ENCODE peak calls at places on chromosome 2, in four cellular contexts. One of them, this sample, is unnamed.

GRCh38 chr2:176729706-176730569 is 460.7 kb downstream of the MTX2 start:
- DNase-seq in uterus: peak
- DNase-seq in HCT116: no peak
- DNase-seq in body of pancreas: peak
- DNase-seq in this sample: no peak

GRCh38 chr2:160977376-160977775 is 182.9 kb upstream of the TANK start:
- DNase-seq in uterus: no peak
- DNase-seq in HCT116: no peak
- DNase-seq in body of pancreas: no peak
- DNase-seq in this sample: no peak

GRCh38 chr2:157572725-157573124 is 55.9 kb downstream of the ACVR1C start:
- DNase-seq in uterus: no peak
- DNase-seq in HCT116: peak
- DNase-seq in body of pancreas: no peak
- DNase-seq in this sample: no peak

GRCh38 chr2:10305715-10306114 is 3.0 kb downstream of the HPCAL1 start:
- DNase-seq in uterus: no peak
- DNase-seq in HCT116: no peak
- DNase-seq in body of pancreas: peak
- DNase-seq in this sample: no peak

GRCh38 chr2:195364015-195364965 is 292.7 kb upstream of the SLC39A10 start:
- DNase-seq in uterus: no peak
- DNase-seq in HCT116: no peak
- DNase-seq in body of pancreas: no peak
- DNase-seq in this sample: no peak

GRCh38 chr2:56195563-56195962 is 11.8 kb downstream of the CCDC85A start:
- DNase-seq in uterus: no peak
- DNase-seq in HCT116: no peak
- DNase-seq in body of pancreas: no peak
- DNase-seq in this sample: no peak

GRCh38 chr2:226674123-226674522 is 125.5 kb downstream of the IRS1 start:
- DNase-seq in uterus: no peak
- DNase-seq in HCT116: no peak
- DNase-seq in body of pancreas: no peak
- DNase-seq in this sample: no peak

GRCh38 chr2:176931588-176932563 is 280.7 kb upstream of the HNRNPA3 start:
- DNase-seq in uterus: no peak
- DNase-seq in HCT116: peak
- DNase-seq in body of pancreas: no peak
- DNase-seq in this sample: no peak

GRCh38 chr2:64453710-64454315 is at the start of gene LGALSL:
- DNase-seq in uterus: no peak
- DNase-seq in HCT116: peak
- DNase-seq in body of pancreas: peak
- DNase-seq in this sample: peak

GRCh38 chr2:164903214-164903613 is 52.1 kb downstream of the SLC38A11 start:
- DNase-seq in uterus: no peak
- DNase-seq in HCT116: no peak
- DNase-seq in body of pancreas: no peak
- DNase-seq in this sample: no peak

GRCh38 chr2:36732701-36733036 is 36.2 kb downstream of the VIT start:
- DNase-seq in uterus: no peak
- DNase-seq in HCT116: no peak
- DNase-seq in body of pancreas: no peak
- DNase-seq in this sample: no peak

GRCh38 chr2:30503007-30503691 is 56.1 kb downstream of the LCLAT1 start:
- DNase-seq in uterus: no peak
- DNase-seq in HCT116: no peak
- DNase-seq in body of pancreas: no peak
- DNase-seq in this sample: no peak

GRCh38 chr2:58594175-58594574 is 353.1 kb upstream of the FANCL start:
- DNase-seq in uterus: no peak
- DNase-seq in HCT116: peak
- DNase-seq in body of pancreas: no peak
- DNase-seq in this sample: no peak

GRCh38 chr2:224260605-224261004 is 141.3 kb downstream of the FAM124B start:
- DNase-seq in uterus: peak
- DNase-seq in HCT116: no peak
- DNase-seq in body of pancreas: no peak
- DNase-seq in this sample: no peak

GRCh38 chr2:240998706-240999000 is 235 bp downstream of the SNED1 start:
- DNase-seq in uterus: no peak
- DNase-seq in HCT116: no peak
- DNase-seq in body of pancreas: no peak
- DNase-seq in this sample: no peak

GRCh38 chr2:105468655-105469042 is 69.8 kb upstream of the FHL2 start:
- DNase-seq in uterus: no peak
- DNase-seq in HCT116: no peak
- DNase-seq in body of pancreas: no peak
- DNase-seq in this sample: no peak
- TF ChIP-seq POLR2A in uterus: no peak
- TF ChIP-seq POLR2A in HCT116: no peak
- TF ChIP-seq POLR2A in body of pancreas: no peak
- TF ChIP-seq POLR2A in this sample: no peak

DNA sequence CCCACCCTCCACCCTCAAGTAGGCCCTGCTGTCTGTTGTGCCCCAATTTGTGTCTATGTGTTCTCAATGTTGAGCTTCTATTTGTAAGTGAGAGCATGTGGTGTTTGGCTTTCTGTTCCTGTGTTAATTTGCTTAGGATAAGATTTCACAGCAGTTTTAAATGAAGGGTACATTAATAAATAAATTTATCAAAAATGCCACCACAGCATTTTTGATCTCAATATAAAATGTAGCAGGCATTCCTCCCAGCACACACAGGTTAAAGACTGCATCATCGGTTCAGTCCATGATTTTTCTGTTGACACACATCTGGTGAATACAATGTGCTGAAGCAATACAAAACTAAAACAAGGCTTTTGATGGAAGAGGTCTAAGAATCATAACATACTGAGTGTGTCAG is 412.0 kb upstream of the LYPD1 start:
- DNase-seq in uterus: no peak
- DNase-seq in HCT116: no peak
- DNase-seq in body of pancreas: no peak
- DNase-seq in this sample: no peak
- H3K4me3 ChIP-seq in uterus: no peak
- H3K4me3 ChIP-seq in HCT116: no peak
- H3K4me3 ChIP-seq in body of pancreas: no peak
- H3K4me3 ChIP-seq in this sample: no peak

GRCh38 chr2:121839584-121839983 is 84.1 kb downstream of the TSN start:
- DNase-seq in uterus: no peak
- DNase-seq in HCT116: no peak
- DNase-seq in body of pancreas: no peak
- DNase-seq in this sample: no peak
- TF ChIP-seq CTCF in uterus: no peak
- TF ChIP-seq CTCF in HCT116: peak
- TF ChIP-seq CTCF in body of pancreas: no peak
- TF ChIP-seq CTCF in this sample: no peak

GRCh38 chr2:96489673-96490072 is 15.5 kb downstream of the NEURL3 start:
- DNase-seq in uterus: no peak
- DNase-seq in HCT116: no peak
- DNase-seq in body of pancreas: no peak
- DNase-seq in this sample: no peak

GRCh38 chr2:96485350-96485749 is 19.8 kb downstream of the NEURL3 start:
- DNase-seq in uterus: no peak
- DNase-seq in HCT116: no peak
- DNase-seq in body of pancreas: no peak
- DNase-seq in this sample: no peak

GRCh38 chr2:96489261-96489660 is 15.9 kb downstream of the NEURL3 start:
- DNase-seq in uterus: no peak
- DNase-seq in HCT116: no peak
- DNase-seq in body of pancreas: no peak
- DNase-seq in this sample: no peak

GRCh38 chr2:96484096-96484495 is 21.1 kb downstream of the NEURL3 start:
- DNase-seq in uterus: no peak
- DNase-seq in HCT116: no peak
- DNase-seq in body of pancreas: no peak
- DNase-seq in this sample: no peak

DNA sequence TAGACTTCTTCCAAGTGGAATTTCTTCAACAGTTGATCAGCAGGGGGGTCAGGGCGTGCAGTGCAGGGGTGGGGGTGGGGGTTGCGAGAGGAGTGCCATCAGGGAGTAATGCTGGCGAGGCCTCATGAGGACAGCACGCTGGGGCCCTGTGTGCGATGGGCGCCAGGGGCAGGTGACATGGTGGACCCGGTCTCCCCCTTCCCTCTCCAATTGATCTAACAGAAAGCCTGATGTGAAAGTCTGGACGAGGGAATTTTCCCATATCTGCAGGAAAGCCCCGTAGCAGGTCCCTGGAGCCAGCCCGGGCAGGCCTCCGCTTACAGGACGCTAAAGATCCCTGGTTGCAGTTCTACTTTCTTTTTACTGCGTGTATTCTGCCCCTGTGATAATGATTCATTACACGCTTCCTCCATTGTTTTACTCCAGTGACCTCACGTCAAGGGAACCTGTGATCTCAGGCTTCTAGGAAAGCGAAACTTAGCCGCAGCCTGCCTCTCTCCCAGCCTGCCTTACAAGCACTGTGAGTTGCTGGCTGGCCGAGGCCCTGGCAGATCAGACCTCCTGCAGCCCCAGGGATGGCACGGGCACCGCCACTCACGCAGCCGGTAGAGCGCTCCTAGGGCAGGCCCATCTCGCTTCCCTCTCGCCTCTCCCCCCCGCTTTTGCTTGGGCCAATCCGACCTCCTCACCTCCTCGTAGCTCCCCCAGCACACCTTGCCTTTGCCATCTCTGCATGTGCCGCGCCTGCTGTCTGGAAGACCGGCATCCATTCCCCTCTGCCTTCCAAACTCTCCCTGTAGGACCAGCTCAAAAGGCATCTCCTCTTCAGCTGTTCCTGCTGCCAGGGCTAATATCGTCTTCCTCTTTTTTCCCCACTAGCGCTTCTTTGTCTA is 19.2 kb downstream of the NEURL3 start:
- DNase-seq in uterus: peak
- DNase-seq in HCT116: no peak
- DNase-seq in body of pancreas: peak
- DNase-seq in this sample: no peak
- TF ChIP-seq POLR2A in uterus: peak
- TF ChIP-seq POLR2A in HCT116: no peak
- TF ChIP-seq POLR2A in body of pancreas: peak
- TF ChIP-seq POLR2A in this sample: no peak

GRCh38 chr2:172088245-172089004 is 3.1 kb downstream of the DLX1 start:
- DNase-seq in uterus: no peak
- DNase-seq in HCT116: no peak
- DNase-seq in body of pancreas: no peak
- DNase-seq in this sample: peak

GRCh38 chr2:172086349-172087190 is 1.3 kb downstream of the DLX1 start:
- DNase-seq in uterus: no peak
- DNase-seq in HCT116: no peak
- DNase-seq in body of pancreas: peak
- DNase-seq in this sample: no peak

GRCh38 chr2:172087191-172087779 is 2.0 kb downstream of the DLX1 start:
- DNase-seq in uterus: no peak
- DNase-seq in HCT116: no peak
- DNase-seq in body of pancreas: no peak
- DNase-seq in this sample: peak

GRCh38 chr2:172089005-172089504 is 3.7 kb downstream of the DLX1 start:
- DNase-seq in uterus: no peak
- DNase-seq in HCT116: no peak
- DNase-seq in body of pancreas: no peak
- DNase-seq in this sample: no peak

DNA sequence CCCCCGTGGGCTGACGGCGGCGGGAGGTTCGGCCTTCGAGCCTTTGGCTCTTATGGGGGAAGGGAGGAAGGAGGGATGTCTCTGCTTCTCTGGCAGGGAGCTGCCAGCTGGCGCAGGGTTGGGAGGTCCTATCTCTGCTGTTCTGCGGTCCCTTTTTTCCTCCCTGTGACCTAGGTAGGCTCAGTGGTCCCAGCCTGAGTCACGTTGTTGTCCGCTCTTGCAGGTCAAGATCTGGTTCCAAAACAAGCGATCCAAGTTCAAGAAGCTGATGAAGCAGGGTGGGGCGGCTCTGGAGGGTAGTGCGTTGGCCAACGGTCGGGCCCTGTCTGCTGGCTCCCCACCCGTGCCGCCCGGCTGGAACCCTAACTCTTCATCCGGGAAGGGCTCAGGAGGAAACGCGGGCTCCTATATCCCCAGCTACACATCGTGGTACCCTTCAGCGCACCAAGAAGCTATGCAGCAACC is 2.5 kb downstream of the DLX1 start:
- DNase-seq in uterus: no peak
- DNase-seq in HCT116: no peak
- DNase-seq in body of pancreas: no peak
- DNase-seq in this sample: no peak
- H3K4me3 ChIP-seq in uterus: no peak
- H3K4me3 ChIP-seq in HCT116: no peak
- H3K4me3 ChIP-seq in body of pancreas: no peak
- H3K4me3 ChIP-seq in this sample: no peak

GRCh38 chr2:118492335-118492734 is 355.1 kb downstream of the EN1 start:
- DNase-seq in uterus: no peak
- DNase-seq in HCT116: peak
- DNase-seq in body of pancreas: no peak
- DNase-seq in this sample: no peak
- TF ChIP-seq CTCF in uterus: no peak
- TF ChIP-seq CTCF in HCT116: peak
- TF ChIP-seq CTCF in body of pancreas: no peak
- TF ChIP-seq CTCF in this sample: no peak